ENCODE peak calls at places on chromosomes 5 and 9, in eight cellular contexts. G is heart right ventricle; B is GM23248; V is stimulated activated CD4-positive, alpha-beta T cell treated with anti-CD3 and anti-CD28 coated beads, Interleukin-2, amount 100 ng/mL, for 24 hours; X is NCI-H460; J is HFF-Myc; O is lung; I is HEK293T. Y is an unnamed sample.

GRCh38 chr5:79759436-79759835 is 69.8 kb downstream of the CMYA5 start:
- DNase-seq in G (no peak), B (peak; percentile 92), V (no peak), X (no peak), J (peak; percentile 19), O (no peak), I (no peak), Y (no peak)

GRCh38 chr5:171152382-171152781 is 156.7 kb upstream of the TLX3 start:
- DNase-seq in G (no peak), B (peak; percentile 37), V (no peak), X (peak; percentile 26), J (no peak), O (no peak), I (peak; percentile 30), Y (no peak)

GRCh38 chr9:109319072-109319630 is 1.7 kb downstream of the EPB41L4B start:
- DNase-seq in G (no peak), B (no peak), V (no peak), X (no peak), J (no peak), O (no peak), I (no peak), Y (no peak)

GRCh38 chr5:143086851-143087637 is 316.4 kb downstream of the NR3C1 start:
- DNase-seq in G (no peak), B (peak; percentile 71), V (no peak), X (no peak), J (peak; percentile 33), O (no peak), I (peak; percentile 53), Y (no peak)

GRCh38 chr5:109411627-109412026 is 1.9 kb upstream of the PJA2 start:
- DNase-seq in G (no peak), B (peak; percentile 93), V (no peak), X (peak; percentile 82), J (peak; percentile 72), O (no peak), I (no peak), Y (no peak)

GRCh38 chr5:40754381-40755092 is 1.2 kb downstream of the TTC33 start:
- DNase-seq in G (no peak), B (peak; percentile 62), V (no peak), X (no peak), J (no peak), O (no peak), I (no peak), Y (no peak)

GRCh38 chr9:121887553-121888437 is 205.3 kb downstream of the TTLL11 start:
- DNase-seq in G (no peak), B (peak; percentile 31), V (no peak), X (no peak), J (no peak), O (no peak), I (no peak), Y (no peak)

GRCh38 chr9:124443625-124444024 is 6.6 kb upstream of the ADGRD2 start:
- DNase-seq in G (no peak), B (no peak), V (no peak), X (no peak), J (no peak), O (no peak), I (no peak), Y (no peak)

GRCh38 chr9:136546697-136547481 is 1.0 kb upstream of the NOTCH1 start:
- DNase-seq in G (peak; percentile 77), B (peak; percentile 62), V (peak; percentile 61), X (peak; percentile 47), J (peak; percentile 53), O (peak; percentile 73), I (no peak), Y (no peak)